ENCODE peak calls at places on chromosomes 7 and 10, in six cellular contexts. Y, Z, Q, L, V and F are unnamed samples.

GRCh38 chr7:47485640-47486435 is 96.1 kb downstream of the TNS3 start:
- DNase-seq in Y (no peak), Z (peak; percentile 67), Q (no peak), L (no peak), V (no peak), F (no peak)

GRCh38 chr10:27448926-27449325 is 55.2 kb upstream of the RAB18 start:
- DNase-seq in Y (no peak), Z (no peak), Q (no peak), L (no peak), V (no peak), F (no peak)

GRCh38 chr7:137934941-137935848 is 66.7 kb downstream of the CREB3L2 start:
- DNase-seq in Y (no peak), Z (no peak), Q (peak; percentile 30), L (no peak), V (no peak), F (no peak)

GRCh38 chr7:150945171-150945852 is 32.8 kb downstream of the KCNH2 start:
- DNase-seq in Y (no peak), Z (peak; percentile 72), Q (no peak), L (peak; percentile 3), V (no peak), F (no peak)

GRCh38 chr10:101284171-101285092 is 55.2 kb upstream of the LBX1 start:
- DNase-seq in Y (no peak), Z (no peak), Q (no peak), L (no peak), V (no peak), F (no peak)

GRCh38 chr10:97393034-97393573 is 8.0 kb downstream of the RRP12 start:
- DNase-seq in Y (no peak), Z (no peak), Q (no peak), L (no peak), V (no peak), F (no peak)

GRCh38 chr7:134254311-134254710 is 62.4 kb downstream of the SLC35B4 start:
- DNase-seq in Y (no peak), Z (no peak), Q (no peak), L (no peak), V (no peak), F (no peak)

GRCh38 chr7:103574536-103574935 is 128.5 kb upstream of the SLC26A5 start:
- DNase-seq in Y (no peak), Z (no peak), Q (no peak), L (no peak), V (no peak), F (no peak)

GRCh38 chr10:23284674-23285335 is 59.8 kb downstream of the C10orf67 start:
- DNase-seq in Y (no peak), Z (no peak), Q (no peak), L (no peak), V (no peak), F (no peak)

GRCh38 chr10:125032474-125032873 is 90.6 kb downstream of the ZRANB1 start:
- DNase-seq in Y (no peak), Z (no peak), Q (no peak), L (no peak), V (no peak), F (no peak)

GRCh38 chr10:125033146-125033924 is 91.4 kb downstream of the ZRANB1 start:
- DNase-seq in Y (no peak), Z (no peak), Q (no peak), L (no peak), V (no peak), F (no peak)

GRCh38 chr10:125035136-125035535 is 93.2 kb downstream of the ZRANB1 start:
- DNase-seq in Y (no peak), Z (no peak), Q (no peak), L (no peak), V (no peak), F (no peak)

GRCh38 chr10:125035588-125036298 is 93.8 kb downstream of the ZRANB1 start:
- DNase-seq in Y (no peak), Z (no peak), Q (no peak), L (no peak), V (no peak), F (no peak)

DNA sequence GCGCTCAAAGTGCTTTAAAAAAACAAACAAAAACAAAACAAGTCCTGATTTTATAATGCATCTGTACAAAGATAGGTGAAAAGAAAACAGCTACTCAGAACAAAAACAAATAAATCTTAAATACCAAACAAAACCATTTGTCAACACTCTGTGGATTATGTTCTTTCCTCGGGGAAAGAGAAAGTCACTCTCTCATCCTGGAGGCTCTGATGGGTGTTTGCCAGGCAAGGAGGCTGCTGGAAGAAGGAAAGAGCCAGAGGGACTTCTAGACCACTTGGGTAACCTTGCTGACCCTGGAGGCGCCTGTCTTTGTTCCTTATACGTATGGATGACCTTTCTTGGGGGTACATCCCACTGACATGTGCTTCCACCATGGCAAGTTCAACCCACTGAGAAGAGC is 92.7 kb downstream of the ZRANB1 start:
- DNase-seq in Y (no peak), Z (no peak), Q (no peak), L (no peak), V (no peak), F (no peak)
- H3K27ac ChIP-seq in Y (no peak overlapping the region), Z (no peak overlapping the region), Q (no peak overlapping the region), L (no peak overlapping the region), V (peak overlapping the region; percentile 74), F (no peak overlapping the region)

DNA sequence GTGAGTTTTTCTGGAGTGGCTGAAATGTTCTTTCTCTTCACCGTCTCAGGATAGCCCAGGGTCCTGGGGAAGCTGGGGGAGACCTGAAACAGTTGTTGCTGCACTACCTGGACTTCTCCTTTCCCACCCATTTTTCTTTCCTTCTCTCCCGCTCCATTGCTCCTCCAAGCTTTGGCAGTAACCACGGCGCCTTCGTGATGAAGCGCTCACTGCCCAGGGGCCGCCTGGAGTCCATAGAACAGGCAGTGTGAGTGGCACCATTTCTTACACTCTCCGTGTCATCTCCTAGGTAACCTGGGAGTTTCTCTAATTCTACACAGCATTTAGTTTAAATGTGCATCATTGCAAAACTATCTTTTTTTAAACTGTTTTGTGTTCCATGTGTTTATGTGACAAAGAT is 40.3 kb upstream of the BHLHA15 start:
- DNase-seq in Y (no peak), Z (no peak), Q (no peak), L (no peak), V (no peak), F (no peak)
- H3K27ac ChIP-seq in Y (no peak overlapping the region), Z (no peak overlapping the region), Q (no peak overlapping the region), L (no peak overlapping the region), V (no peak overlapping the region), F (no peak overlapping the region)

DNA sequence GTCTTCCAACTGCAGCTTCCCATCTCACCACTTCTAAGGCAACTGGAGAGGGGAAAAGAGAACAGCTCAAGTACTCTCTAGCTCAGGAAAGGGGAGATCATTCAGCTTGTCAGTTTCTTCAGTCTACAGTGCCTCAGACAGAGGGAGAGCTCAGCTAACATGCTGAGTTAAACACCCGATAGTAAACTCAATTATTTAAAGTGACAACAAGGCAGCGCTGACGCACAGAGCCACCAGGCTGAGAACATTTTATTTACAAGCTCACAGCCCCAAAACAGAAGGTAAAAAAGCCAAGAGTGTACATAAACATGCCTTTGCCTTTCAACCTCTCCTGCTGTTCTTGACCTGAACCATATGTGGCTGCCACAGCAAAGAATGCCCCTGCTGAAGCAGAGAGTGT is 10.1 kb upstream of the CUZD1 start:
- DNase-seq in Y (no peak), Z (no peak), Q (no peak), L (no peak), V (no peak), F (no peak)
- H3K27ac ChIP-seq in Y (no peak overlapping the region), Z (no peak overlapping the region), Q (no peak overlapping the region), L (no peak overlapping the region), V (no peak overlapping the region), F (no peak overlapping the region)

GRCh38 chr7:40469481-40469880 is 334.7 kb downstream of the SUGCT start:
- DNase-seq in Y (no peak), Z (no peak), Q (no peak), L (no peak), V (no peak), F (no peak)
- H3K27ac ChIP-seq in Y (no peak overlapping the region), Z (no peak overlapping the region), Q (no peak overlapping the region), L (no peak overlapping the region), V (peak overlapping the region; percentile 87), F (no peak overlapping the region)

DNA sequence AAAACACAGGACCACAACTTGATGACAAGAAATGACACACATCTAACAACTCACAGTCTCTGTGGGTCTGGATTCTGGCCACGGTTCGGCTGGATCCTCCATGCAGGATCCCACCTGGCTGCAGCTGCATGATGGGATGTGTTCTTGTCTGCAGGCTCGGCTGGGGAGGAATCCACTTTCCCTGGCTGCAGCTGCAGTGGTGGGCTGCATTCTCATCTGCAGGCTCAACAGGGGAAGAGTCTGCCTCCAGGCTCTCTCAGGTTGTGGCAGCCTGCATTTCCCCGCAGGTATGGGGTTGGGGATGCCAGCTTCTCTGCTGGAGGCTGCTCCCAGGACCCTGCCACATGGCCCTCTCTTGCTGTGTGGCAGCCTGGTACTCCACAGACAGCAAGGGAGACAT is 64.9 kb downstream of the MICALL2 start:
- DNase-seq in Y (no peak), Z (no peak), Q (no peak), L (no peak), V (no peak), F (no peak)
- H3K27ac ChIP-seq in Y (no peak overlapping the region), Z (no peak overlapping the region), Q (no peak overlapping the region), L (no peak overlapping the region), V (no peak overlapping the region), F (no peak overlapping the region)